ENCODE peak calls at places on chromosomes 11 and 22, in four cellular contexts. One of them, this sample, is unnamed.

GRCh38 chr22:32781695-32782094 is 19.8 kb upstream of the TIMP3 start:
- DNase-seq in HFF-Myc: no peak
- DNase-seq in stomach: no peak
- DNase-seq in HFFc6: no peak
- DNase-seq in this sample: peak

GRCh38 chr11:73087730-73088129 is 54.4 kb downstream of the FCHSD2 start:
- DNase-seq in HFF-Myc: no peak
- DNase-seq in stomach: no peak
- DNase-seq in HFFc6: peak
- DNase-seq in this sample: peak

GRCh38 chr11:79087238-79087956 is 353.4 kb downstream of the TENM4 start:
- DNase-seq in HFF-Myc: peak
- DNase-seq in stomach: no peak
- DNase-seq in HFFc6: peak
- DNase-seq in this sample: peak

GRCh38 chr11:82810738-82811137 is 77.1 kb upstream of the FAM181B start:
- DNase-seq in HFF-Myc: no peak
- DNase-seq in stomach: no peak
- DNase-seq in HFFc6: no peak
- DNase-seq in this sample: no peak

GRCh38 chr11:20477418-20478090 is 90.0 kb downstream of the PRMT3 start:
- DNase-seq in HFF-Myc: no peak
- DNase-seq in stomach: no peak
- DNase-seq in HFFc6: no peak
- DNase-seq in this sample: no peak

GRCh38 chr22:22756109-22756508 is 111.7 kb downstream of the GGTLC2 start:
- DNase-seq in HFF-Myc: no peak
- DNase-seq in stomach: no peak
- DNase-seq in HFFc6: no peak
- DNase-seq in this sample: no peak

GRCh38 chr11:7651140-7651551 is 22.2 kb downstream of the CYB5R2 start:
- DNase-seq in HFF-Myc: no peak
- DNase-seq in stomach: no peak
- DNase-seq in HFFc6: peak
- DNase-seq in this sample: peak

GRCh38 chr11:33779849-33780528 is 5.7 kb upstream of the FBXO3 start:
- DNase-seq in HFF-Myc: no peak
- DNase-seq in stomach: no peak
- DNase-seq in HFFc6: peak
- DNase-seq in this sample: peak

GRCh38 chr11:134452026-134452848 is 40.2 kb upstream of the B3GAT1 start:
- DNase-seq in HFF-Myc: no peak
- DNase-seq in stomach: no peak
- DNase-seq in HFFc6: no peak
- DNase-seq in this sample: no peak

GRCh38 chr22:25622011-25622410 is 57.5 kb downstream of the GRK3 start:
- DNase-seq in HFF-Myc: no peak
- DNase-seq in stomach: no peak
- DNase-seq in HFFc6: no peak
- DNase-seq in this sample: peak

GRCh38 chr22:49751968-49752597 is 75.6 kb downstream of the BRD1 start:
- DNase-seq in HFF-Myc: no peak
- DNase-seq in stomach: no peak
- DNase-seq in HFFc6: no peak
- DNase-seq in this sample: no peak

GRCh38 chr22:23038902-23039301 is 31.4 kb upstream of the GNAZ start:
- DNase-seq in HFF-Myc: no peak
- DNase-seq in stomach: no peak
- DNase-seq in HFFc6: no peak
- DNase-seq in this sample: no peak

GRCh38 chr11:46722566-46723358 is 3.7 kb downstream of the F2 start:
- DNase-seq in HFF-Myc: no peak
- DNase-seq in stomach: no peak
- DNase-seq in HFFc6: no peak
- DNase-seq in this sample: no peak

GRCh38 chr11:2319791-2320481 is 18.1 kb downstream of the TSPAN32 start:
- DNase-seq in HFF-Myc: no peak
- DNase-seq in stomach: peak
- DNase-seq in HFFc6: no peak
- DNase-seq in this sample: no peak

GRCh38 chr22:25069758-25070461 is 117.4 kb downstream of the KIAA1671 start:
- DNase-seq in HFF-Myc: no peak
- DNase-seq in stomach: no peak
- DNase-seq in HFFc6: no peak
- DNase-seq in this sample: no peak

DNA sequence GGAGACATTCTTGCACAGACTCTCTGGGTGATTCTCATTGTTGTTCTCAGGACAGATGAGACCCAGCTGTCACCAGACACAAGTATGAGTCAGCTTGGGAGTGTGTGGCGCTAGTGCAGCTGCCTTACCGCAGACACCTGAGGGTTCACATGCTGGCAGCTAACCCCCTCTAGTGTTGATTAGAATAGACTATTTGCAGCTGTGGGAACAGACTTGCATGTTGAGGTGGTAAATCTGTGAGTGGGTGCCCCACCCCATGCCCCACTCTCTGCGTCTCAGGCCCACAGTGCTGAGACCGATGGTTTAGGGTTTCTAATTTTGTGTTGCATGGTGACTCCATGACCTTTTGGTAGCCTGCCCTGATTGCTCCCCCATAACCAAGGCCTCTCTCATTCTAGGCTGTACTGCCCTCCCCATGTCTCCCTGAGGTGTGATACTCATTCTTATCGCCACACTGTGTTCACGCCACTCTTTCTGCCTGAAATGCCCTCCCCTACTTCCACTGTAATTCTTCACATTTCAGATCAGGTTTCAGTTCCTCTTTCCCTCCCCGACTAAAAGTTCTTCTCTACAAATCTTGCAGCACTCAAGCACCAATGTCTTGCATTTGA is 73.7 kb upstream of the KIRREL3 start:
- DNase-seq in HFF-Myc: peak
- DNase-seq in stomach: no peak
- DNase-seq in HFFc6: peak
- DNase-seq in this sample: peak
- TF ChIP-seq CTCF in HFF-Myc: peak
- TF ChIP-seq CTCF in stomach: no peak
- TF ChIP-seq CTCF in HFFc6: peak
- TF ChIP-seq CTCF in this sample: peak

DNA sequence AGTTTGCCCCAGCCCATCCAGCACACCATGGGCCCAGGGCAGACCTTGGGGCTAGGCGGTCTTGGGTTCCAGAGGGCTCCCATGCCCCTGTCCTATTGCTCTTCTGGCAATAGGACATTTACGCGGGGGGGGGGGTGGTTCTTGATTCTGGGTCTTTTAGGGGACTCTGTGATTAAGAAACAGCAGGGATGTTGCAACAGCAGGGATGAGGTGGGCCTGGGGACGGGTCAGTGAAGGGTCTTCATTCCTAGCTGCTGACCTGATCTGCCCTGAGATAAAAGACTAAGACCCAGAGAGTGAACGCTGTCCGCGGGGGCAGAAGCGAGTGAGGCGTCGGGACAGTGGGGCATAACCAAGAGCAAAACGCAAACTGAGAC is 418 bp upstream of the ADAMTS15 start:
- DNase-seq in HFF-Myc: no peak
- DNase-seq in stomach: no peak
- DNase-seq in HFFc6: no peak
- DNase-seq in this sample: no peak
- TF ChIP-seq CTCF in HFF-Myc: no peak
- TF ChIP-seq CTCF in stomach: no peak
- TF ChIP-seq CTCF in HFFc6: no peak
- TF ChIP-seq CTCF in this sample: no peak

DNA sequence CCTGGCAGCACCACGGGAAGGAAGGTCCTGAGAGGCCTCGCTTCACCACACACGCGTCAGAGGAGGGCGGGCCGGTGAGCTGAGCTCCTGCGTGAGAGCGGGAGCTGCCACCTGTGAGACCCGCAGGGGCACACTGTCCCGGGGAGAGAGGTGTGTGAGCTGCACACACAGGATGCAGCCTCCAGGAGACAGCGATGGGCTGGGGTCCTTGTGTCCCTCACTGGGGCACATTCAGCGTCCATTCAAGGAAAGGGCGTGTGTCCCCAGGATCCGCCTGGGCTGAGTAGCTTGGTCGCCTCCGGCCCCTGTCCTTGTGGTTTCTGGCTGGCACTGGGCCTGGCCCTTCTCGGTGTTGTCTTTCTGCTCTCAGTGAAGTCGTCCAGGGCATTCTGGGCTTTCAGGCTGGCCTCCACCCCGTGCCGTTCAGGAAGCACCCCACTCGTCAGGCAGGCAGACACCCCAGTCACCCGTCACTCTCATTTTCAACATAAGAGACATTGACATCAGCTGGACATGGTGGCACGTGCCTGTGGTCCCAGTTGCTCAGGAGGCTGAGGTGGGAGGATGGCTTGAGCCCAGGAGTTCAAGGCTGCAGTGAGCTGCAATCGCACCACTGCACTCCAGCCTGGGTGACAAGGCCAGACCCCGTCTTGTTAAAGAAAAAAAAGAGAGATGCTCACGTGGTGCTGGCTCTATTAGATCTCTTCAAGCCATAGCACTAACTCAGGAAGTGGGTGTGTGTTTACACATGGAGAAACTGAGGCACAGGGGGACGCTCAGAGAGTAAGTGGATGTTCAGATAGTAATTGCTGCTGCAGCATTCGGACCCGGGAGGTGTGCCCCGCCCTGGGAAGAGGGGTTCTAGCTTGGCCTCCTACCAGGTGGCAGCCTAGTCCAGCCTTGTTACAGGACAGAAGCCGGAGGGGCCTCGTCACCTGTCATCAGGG is 1081.6 kb downstream of the BRD1 start:
- DNase-seq in HFF-Myc: no peak
- DNase-seq in stomach: peak
- DNase-seq in HFFc6: no peak
- DNase-seq in this sample: no peak
- TF ChIP-seq CTCF in HFF-Myc: no peak
- TF ChIP-seq CTCF in stomach: no peak
- TF ChIP-seq CTCF in HFFc6: no peak
- TF ChIP-seq CTCF in this sample: no peak

GRCh38 chr11:95547974-95548373 is 241.6 kb downstream of the FAM76B start:
- DNase-seq in HFF-Myc: no peak
- DNase-seq in stomach: no peak
- DNase-seq in HFFc6: no peak
- DNase-seq in this sample: no peak

GRCh38 chr11:95542868-95543551 is 246.6 kb downstream of the FAM76B start:
- DNase-seq in HFF-Myc: no peak
- DNase-seq in stomach: no peak
- DNase-seq in HFFc6: no peak
- DNase-seq in this sample: no peak

GRCh38 chr11:95547186-95547585 is 242.4 kb downstream of the FAM76B start:
- DNase-seq in HFF-Myc: no peak
- DNase-seq in stomach: no peak
- DNase-seq in HFFc6: no peak
- DNase-seq in this sample: no peak

GRCh38 chr11:95544095-95544795 is 245.3 kb downstream of the FAM76B start:
- DNase-seq in HFF-Myc: no peak
- DNase-seq in stomach: no peak
- DNase-seq in HFFc6: no peak
- DNase-seq in this sample: peak

GRCh38 chr11:95545116-95545875 is 244.3 kb downstream of the FAM76B start:
- DNase-seq in HFF-Myc: no peak
- DNase-seq in stomach: no peak
- DNase-seq in HFFc6: no peak
- DNase-seq in this sample: no peak
- TF ChIP-seq CTCF in HFF-Myc: peak
- TF ChIP-seq CTCF in stomach: no peak
- TF ChIP-seq CTCF in HFFc6: peak
- TF ChIP-seq CTCF in this sample: no peak

DNA sequence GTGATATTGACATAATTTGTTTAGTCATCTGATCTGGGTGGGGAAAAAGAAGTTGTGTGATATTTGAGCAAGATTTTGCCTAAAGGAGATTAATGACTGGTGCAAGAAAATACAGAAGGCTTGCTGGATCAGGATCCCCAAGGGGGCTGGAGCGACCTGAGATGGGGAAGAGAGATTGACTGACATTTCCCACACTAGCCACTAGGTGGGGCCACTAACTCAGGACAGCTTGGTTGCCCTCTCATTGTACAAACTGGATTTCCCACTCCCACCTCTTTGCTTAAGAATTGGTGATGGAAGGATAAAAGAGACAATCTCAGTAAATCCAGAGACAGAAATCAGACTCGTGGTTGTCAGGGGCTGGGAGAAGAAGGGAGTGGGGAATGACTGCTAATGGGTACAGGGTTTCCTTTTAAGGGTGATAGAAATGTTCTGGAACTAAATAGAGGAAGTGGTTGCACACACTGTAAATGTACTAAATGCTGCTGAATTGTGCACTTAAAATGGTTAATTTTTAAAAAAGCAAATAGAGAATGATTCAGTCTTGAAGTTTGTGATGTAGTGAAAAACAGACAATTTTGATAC is 50.7 kb downstream of the CTTN start:
- DNase-seq in HFF-Myc: no peak
- DNase-seq in stomach: no peak
- DNase-seq in HFFc6: no peak
- DNase-seq in this sample: no peak
- TF ChIP-seq CTCF in HFF-Myc: peak
- TF ChIP-seq CTCF in stomach: no peak
- TF ChIP-seq CTCF in HFFc6: peak
- TF ChIP-seq CTCF in this sample: peak

GRCh38 chr22:37054078-37054440 is 2.5 kb downstream of the KCTD17 start:
- DNase-seq in HFF-Myc: no peak
- DNase-seq in stomach: no peak
- DNase-seq in HFFc6: no peak
- DNase-seq in this sample: no peak

GRCh38 chr22:37053310-37054077 is 2.0 kb downstream of the KCTD17 start:
- DNase-seq in HFF-Myc: no peak
- DNase-seq in stomach: no peak
- DNase-seq in HFFc6: no peak
- DNase-seq in this sample: peak

GRCh38 chr22:37050913-37051628 is 471 bp upstream of the KCTD17 start:
- DNase-seq in HFF-Myc: no peak
- DNase-seq in stomach: no peak
- DNase-seq in HFFc6: no peak
- DNase-seq in this sample: no peak

GRCh38 chr22:37052386-37053309 is 1.1 kb downstream of the KCTD17 start:
- DNase-seq in HFF-Myc: no peak
- DNase-seq in stomach: no peak
- DNase-seq in HFFc6: no peak
- DNase-seq in this sample: no peak

DNA sequence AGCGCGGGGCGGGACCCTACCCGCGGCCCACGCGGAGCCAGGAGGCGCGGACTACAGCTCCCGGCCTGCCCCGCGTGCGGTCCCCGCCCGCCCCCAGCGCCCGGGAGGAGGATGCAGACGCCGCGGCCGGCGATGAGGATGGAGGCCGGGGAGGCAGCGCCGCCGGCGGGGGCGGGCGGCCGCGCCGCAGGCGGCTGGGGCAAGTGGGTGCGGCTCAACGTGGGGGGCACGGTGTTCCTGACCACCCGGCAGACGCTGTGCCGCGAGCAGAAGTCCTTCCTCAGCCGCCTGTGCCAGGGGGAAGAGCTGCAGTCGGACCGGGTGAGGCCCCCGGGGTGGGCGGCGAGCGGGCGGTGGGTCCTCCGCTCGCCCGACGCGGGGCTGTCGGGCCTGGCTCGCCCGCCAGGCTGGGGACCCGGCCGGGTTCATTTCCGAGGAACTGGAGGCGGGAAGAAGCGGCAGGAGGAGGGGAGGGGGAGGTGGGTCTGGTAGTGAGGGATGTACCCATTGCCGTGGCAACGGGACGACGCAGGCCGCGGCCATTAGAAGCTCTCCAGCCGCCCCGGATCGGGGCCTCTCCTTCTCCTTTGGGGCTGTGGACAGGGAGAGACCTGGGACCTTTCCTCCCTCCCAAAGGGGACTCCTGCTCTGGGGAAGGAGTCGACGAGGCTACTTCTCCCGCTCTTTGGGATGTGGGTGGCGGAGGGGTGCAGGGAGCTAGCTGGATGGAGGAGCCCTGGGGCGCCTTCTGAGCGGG is at the start of gene KCTD17:
- DNase-seq in HFF-Myc: no peak
- DNase-seq in stomach: peak
- DNase-seq in HFFc6: peak
- DNase-seq in this sample: peak
- TF ChIP-seq CTCF in HFF-Myc: no peak
- TF ChIP-seq CTCF in stomach: no peak
- TF ChIP-seq CTCF in HFFc6: peak
- TF ChIP-seq CTCF in this sample: no peak

This sample was measured in foreskin fibroblast.